ENCODE peak calls at places on chromosomes 5 and 9, in six cellular contexts. One of them, this sample, is unnamed. For H3K4me1, the result is how much of the 10 kb centered on the place peaks cover.

GRCh38 chr9:124297553-124297905 is 39.8 kb downstream of the NEK6 start:
- DNase-seq in IMR-90: peak
- DNase-seq in tibial nerve: peak
- DNase-seq in ovary: peak
- DNase-seq in adrenal gland: no peak
- DNase-seq in testis: peak
- DNase-seq in this sample: peak

GRCh38 chr5:151598984-151599383 is 7.9 kb upstream of the FAT2 start:
- DNase-seq in testis: no peak
- DNase-seq in tibial nerve: no peak
- DNase-seq in adrenal gland: no peak
- DNase-seq in IMR-90: no peak
- DNase-seq in ovary: no peak
- DNase-seq in this sample: no peak

GRCh38 chr5:156475831-156476551 is 149.0 kb downstream of the SGCD start:
- DNase-seq in IMR-90: peak
- DNase-seq in adrenal gland: peak
- DNase-seq in ovary: peak
- DNase-seq in testis: peak
- DNase-seq in tibial nerve: peak
- DNase-seq in this sample: peak

GRCh38 chr5:10844016-10844415 is 83.0 kb upstream of the DAP start:
- DNase-seq in testis: no peak
- DNase-seq in IMR-90: no peak
- DNase-seq in adrenal gland: no peak
- DNase-seq in ovary: no peak
- DNase-seq in tibial nerve: no peak
- DNase-seq in this sample: no peak

GRCh38 chr9:136728548-136729123 is 14.1 kb downstream of the LCN10 start:
- DNase-seq in adrenal gland: peak
- DNase-seq in tibial nerve: no peak
- DNase-seq in ovary: no peak
- DNase-seq in testis: peak
- DNase-seq in IMR-90: peak
- DNase-seq in this sample: no peak

GRCh38 chr5:89342106-89342876 is 459.3 kb upstream of the MEF2C start:
- DNase-seq in IMR-90: peak
- DNase-seq in tibial nerve: no peak
- DNase-seq in adrenal gland: no peak
- DNase-seq in testis: no peak
- DNase-seq in ovary: no peak
- DNase-seq in this sample: no peak

GRCh38 chr5:106959447-106959846 is 711.3 kb downstream of the EFNA5 start:
- DNase-seq in adrenal gland: no peak
- DNase-seq in ovary: no peak
- DNase-seq in tibial nerve: no peak
- DNase-seq in IMR-90: no peak
- DNase-seq in testis: no peak
- DNase-seq in this sample: no peak

GRCh38 chr5:152487130-152487529 is 82.1 kb upstream of the NMUR2 start:
- DNase-seq in adrenal gland: no peak
- DNase-seq in IMR-90: no peak
- DNase-seq in tibial nerve: no peak
- DNase-seq in ovary: no peak
- DNase-seq in testis: no peak
- DNase-seq in this sample: no peak

GRCh38 chr9:93133641-93134017 is 422 bp downstream of the NINJ1 start:
- DNase-seq in adrenal gland: peak
- DNase-seq in testis: peak
- DNase-seq in tibial nerve: peak
- DNase-seq in IMR-90: peak
- DNase-seq in ovary: peak
- DNase-seq in this sample: peak

GRCh38 chr5:44945743-44946142 is 137.0 kb downstream of the MRPS30 start:
- DNase-seq in ovary: no peak
- DNase-seq in tibial nerve: no peak
- DNase-seq in adrenal gland: no peak
- DNase-seq in IMR-90: no peak
- DNase-seq in testis: no peak
- DNase-seq in this sample: no peak

GRCh38 chr5:119814655-119815054 is 185.3 kb downstream of the FAM170A start:
- DNase-seq in testis: no peak
- DNase-seq in IMR-90: no peak
- DNase-seq in ovary: no peak
- DNase-seq in adrenal gland: no peak
- DNase-seq in tibial nerve: no peak
- DNase-seq in this sample: no peak

DNA sequence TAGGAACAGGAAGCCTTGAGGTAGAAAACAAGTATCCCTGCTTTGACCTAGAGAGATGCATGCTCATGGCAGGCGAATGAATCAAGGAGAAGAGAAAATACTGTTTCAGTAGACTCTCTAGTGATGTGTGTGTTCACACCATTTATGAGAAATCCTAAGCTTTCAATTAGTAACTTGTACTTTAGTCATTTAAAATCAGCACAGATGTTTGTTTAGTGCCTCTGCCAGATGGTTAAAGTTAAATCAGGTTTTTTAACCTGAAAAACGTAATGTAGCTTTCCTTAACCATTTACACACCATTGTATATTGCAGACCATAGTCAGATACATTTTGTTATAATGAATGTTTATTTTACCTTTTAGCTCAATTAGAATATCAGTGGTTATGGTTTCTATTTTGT is 5.0 kb downstream of the TJP2 start:
- DNase-seq in testis: no peak
- DNase-seq in ovary: no peak
- DNase-seq in IMR-90: no peak
- DNase-seq in adrenal gland: no peak
- DNase-seq in tibial nerve: no peak
- DNase-seq in this sample: no peak
- H3K4me1 ChIP-seq in testis: under half
- H3K4me1 ChIP-seq in ovary: under half
- H3K4me1 ChIP-seq in IMR-90: under half
- H3K4me1 ChIP-seq in adrenal gland: under half
- H3K4me1 ChIP-seq in tibial nerve: under half
- H3K4me1 ChIP-seq in this sample: half or more

GRCh38 chr5:141487131-141487530 is 1.8 kb upstream of the PCDHGC5 start:
- DNase-seq in IMR-90: no peak
- DNase-seq in ovary: no peak
- DNase-seq in adrenal gland: no peak
- DNase-seq in tibial nerve: no peak
- DNase-seq in testis: no peak
- DNase-seq in this sample: no peak

GRCh38 chr5:141486091-141486490 is 1.3 kb downstream of the PCDHGC4 start:
- DNase-seq in ovary: no peak
- DNase-seq in IMR-90: no peak
- DNase-seq in testis: no peak
- DNase-seq in adrenal gland: no peak
- DNase-seq in tibial nerve: no peak
- DNase-seq in this sample: no peak

GRCh38 chr5:141485305-141486055 is 650 bp downstream of the PCDHGC4 start:
- DNase-seq in tibial nerve: no peak
- DNase-seq in adrenal gland: no peak
- DNase-seq in IMR-90: no peak
- DNase-seq in testis: no peak
- DNase-seq in ovary: peak
- DNase-seq in this sample: no peak

GRCh38 chr5:141483842-141484241 is 988 bp upstream of the PCDHGC4 start:
- DNase-seq in ovary: no peak
- DNase-seq in adrenal gland: no peak
- DNase-seq in tibial nerve: no peak
- DNase-seq in IMR-90: no peak
- DNase-seq in testis: no peak
- DNase-seq in this sample: no peak

GRCh38 chr5:141484499-141485304 is at the start of gene PCDHGC4:
- DNase-seq in ovary: no peak
- DNase-seq in adrenal gland: no peak
- DNase-seq in IMR-90: no peak
- DNase-seq in testis: no peak
- DNase-seq in tibial nerve: no peak
- DNase-seq in this sample: no peak
- H3K4me3 ChIP-seq in ovary: peak
- H3K4me3 ChIP-seq in adrenal gland: peak
- H3K4me3 ChIP-seq in IMR-90: no peak
- H3K4me3 ChIP-seq in testis: no peak
- H3K4me3 ChIP-seq in tibial nerve: no peak
- H3K4me3 ChIP-seq in this sample: peak

DNA sequence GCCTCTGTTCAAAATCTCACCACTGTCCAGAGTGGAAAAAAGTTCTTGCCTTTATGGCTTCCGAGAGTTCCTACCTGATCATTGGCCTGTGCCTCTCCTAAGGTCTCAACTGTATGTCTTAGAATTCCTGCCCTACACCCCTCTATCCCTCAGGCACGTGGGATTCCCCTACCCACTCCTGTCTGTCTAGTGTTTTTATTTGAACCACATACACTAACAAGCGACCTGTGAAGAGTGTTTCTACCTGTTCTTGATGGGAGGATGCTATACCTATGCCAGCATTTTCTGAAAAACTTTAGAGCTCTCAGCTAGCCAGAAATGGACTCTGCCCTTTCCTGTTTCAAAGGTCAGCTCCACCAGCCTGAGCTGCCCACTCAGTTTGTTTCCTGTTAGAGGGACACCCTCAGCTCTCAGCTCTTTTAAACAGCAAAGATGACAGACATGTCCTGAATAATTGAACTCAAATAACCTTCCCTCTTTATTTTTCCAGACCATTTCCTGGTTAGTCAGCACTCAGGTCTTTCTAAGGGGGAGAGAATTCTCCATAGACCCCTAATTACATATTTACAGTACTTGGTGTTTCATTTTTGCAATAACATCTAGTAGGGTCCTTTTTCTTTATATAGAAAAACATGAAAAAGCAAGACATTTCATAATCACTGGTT is 214.8 kb downstream of the AOPEP start:
- DNase-seq in ovary: no peak
- DNase-seq in adrenal gland: no peak
- DNase-seq in testis: no peak
- DNase-seq in IMR-90: peak
- DNase-seq in tibial nerve: no peak
- DNase-seq in this sample: no peak
- TF ChIP-seq POLR2A in ovary: no peak
- TF ChIP-seq POLR2A in adrenal gland: no peak
- TF ChIP-seq POLR2A in testis: no peak
- TF ChIP-seq POLR2A in IMR-90: no peak
- TF ChIP-seq POLR2A in tibial nerve: no peak
- TF ChIP-seq POLR2A in this sample: no peak

DNA sequence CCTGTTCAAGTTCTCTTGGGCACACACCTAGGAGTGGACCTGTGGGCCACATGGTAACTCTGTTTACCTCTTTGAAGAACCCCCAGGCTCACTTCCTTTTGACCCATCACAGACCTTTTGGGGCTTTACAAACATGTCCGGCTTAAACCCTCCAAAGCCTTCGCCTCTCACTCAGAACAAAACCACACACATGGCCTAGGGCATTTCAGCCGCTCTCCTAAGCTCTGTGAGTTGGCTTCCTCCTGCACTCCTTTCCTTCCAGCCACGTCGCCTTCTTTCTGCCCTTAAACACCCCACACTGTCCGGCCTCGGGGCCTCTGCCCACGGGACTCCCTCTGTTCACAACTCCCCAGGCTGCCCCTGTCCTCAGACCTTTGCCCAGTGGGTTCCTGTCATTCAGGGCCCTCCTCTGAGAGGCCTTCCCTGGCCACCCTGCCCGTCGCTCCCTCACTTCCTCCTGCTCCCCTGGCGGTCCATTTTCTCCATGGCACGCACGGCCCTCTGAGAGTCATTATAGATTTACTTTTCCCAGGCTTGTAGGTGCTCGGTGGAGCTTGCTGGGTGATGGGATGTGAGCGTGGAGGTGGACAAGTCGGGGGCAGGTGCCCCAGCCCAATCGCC is 1.9 kb downstream of the DOK3 start:
- DNase-seq in tibial nerve: no peak
- DNase-seq in IMR-90: no peak
- DNase-seq in ovary: no peak
- DNase-seq in testis: no peak
- DNase-seq in adrenal gland: no peak
- DNase-seq in this sample: no peak
- H3K4me1 ChIP-seq in tibial nerve: under half
- H3K4me1 ChIP-seq in IMR-90: under half
- H3K4me1 ChIP-seq in ovary: under half
- H3K4me1 ChIP-seq in testis: under half
- H3K4me1 ChIP-seq in adrenal gland: under half
- H3K4me1 ChIP-seq in this sample: under half

GRCh38 chr5:132049093-132049492 is 11.4 kb upstream of the IL3 start:
- DNase-seq in IMR-90: no peak
- DNase-seq in ovary: no peak
- DNase-seq in testis: no peak
- DNase-seq in adrenal gland: no peak
- DNase-seq in tibial nerve: no peak
- DNase-seq in this sample: peak
- H3K4me3 ChIP-seq in IMR-90: no peak
- H3K4me3 ChIP-seq in ovary: no peak
- H3K4me3 ChIP-seq in testis: no peak
- H3K4me3 ChIP-seq in adrenal gland: no peak
- H3K4me3 ChIP-seq in tibial nerve: no peak
- H3K4me3 ChIP-seq in this sample: no peak

GRCh38 chr9:130030821-130031481 is 12.0 kb downstream of the FNBP1 start:
- DNase-seq in ovary: no peak
- DNase-seq in adrenal gland: no peak
- DNase-seq in testis: no peak
- DNase-seq in IMR-90: no peak
- DNase-seq in tibial nerve: no peak
- DNase-seq in this sample: no peak

GRCh38 chr9:130036099-130036498 is 6.9 kb downstream of the FNBP1 start:
- DNase-seq in adrenal gland: no peak
- DNase-seq in tibial nerve: no peak
- DNase-seq in testis: no peak
- DNase-seq in ovary: no peak
- DNase-seq in IMR-90: peak
- DNase-seq in this sample: no peak

GRCh38 chr9:130039504-130040147 is 3.4 kb downstream of the FNBP1 start:
- DNase-seq in IMR-90: no peak
- DNase-seq in adrenal gland: no peak
- DNase-seq in tibial nerve: no peak
- DNase-seq in ovary: no peak
- DNase-seq in testis: no peak
- DNase-seq in this sample: no peak

GRCh38 chr9:130029591-130029990 is 13.4 kb downstream of the FNBP1 start:
- DNase-seq in tibial nerve: no peak
- DNase-seq in adrenal gland: no peak
- DNase-seq in ovary: no peak
- DNase-seq in testis: no peak
- DNase-seq in IMR-90: no peak
- DNase-seq in this sample: no peak

DNA sequence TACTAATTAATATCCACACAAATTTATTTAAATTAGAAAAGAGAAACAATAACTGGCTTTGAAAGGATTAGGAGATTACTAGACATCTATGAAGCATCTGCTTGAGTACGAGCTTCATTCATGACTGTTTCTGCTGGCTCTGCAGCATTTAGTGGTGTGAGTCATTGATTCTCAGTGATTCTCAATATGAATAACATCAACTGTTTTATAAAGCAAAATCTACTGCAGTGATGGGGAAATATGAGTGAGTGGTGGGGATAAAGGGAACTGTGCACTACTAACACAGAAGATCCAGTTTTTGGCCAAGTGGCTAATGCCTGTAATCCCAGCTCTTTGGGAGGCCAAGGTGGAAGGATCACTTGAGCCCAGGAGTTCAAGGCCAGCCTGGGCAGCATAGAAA is 8.4 kb downstream of the FNBP1 start:
- DNase-seq in tibial nerve: no peak
- DNase-seq in ovary: no peak
- DNase-seq in adrenal gland: no peak
- DNase-seq in IMR-90: peak
- DNase-seq in testis: no peak
- DNase-seq in this sample: no peak
- TF ChIP-seq POLR2A in tibial nerve: no peak
- TF ChIP-seq POLR2A in ovary: no peak
- TF ChIP-seq POLR2A in adrenal gland: no peak
- TF ChIP-seq POLR2A in IMR-90: no peak
- TF ChIP-seq POLR2A in testis: no peak
- TF ChIP-seq POLR2A in this sample: no peak

This sample was measured in heart left ventricle.